ENCODE peak calls at places on chromosomes 3 and 15, in seven cellular contexts. A, S, T, Y, P, X and E are unnamed samples.

GRCh38 chr3:188266581-188267274 is 112.8 kb downstream of the LPP start:
- DNase-seq in Y (no peak), T (no peak), S (no peak), P (no peak), A (no peak), X (no peak), E (peak; percentile 86)

GRCh38 chr3:104632947-104633346 is 733.8 kb upstream of the ALCAM start:
- DNase-seq in S (no peak), T (no peak), X (no peak), Y (no peak), A (no peak), P (no peak), E (peak; percentile 17)

GRCh38 chr3:143000525-143000924 is 845 bp upstream of the U2SURP start:
- DNase-seq in S (no peak), Y (no peak), X (no peak), A (peak; percentile 25), P (peak; percentile 42), T (no peak), E (peak; percentile 43)

GRCh38 chr3:138051946-138052802 is 42.2 kb downstream of the CLDN18 start:
- DNase-seq in Y (no peak), X (no peak), T (peak; percentile 7), P (peak; percentile 39), A (peak; percentile 28), S (peak; percentile 12), E (peak; percentile 62)

GRCh38 chr3:85120879-85121278 is 162.1 kb downstream of the CADM2 start:
- DNase-seq in A (no peak), S (no peak), T (no peak), Y (no peak), X (no peak), P (no peak), E (no peak)

GRCh38 chr15:31442203-31443090 is 115.8 kb downstream of the KLF13 start:
- DNase-seq in S (no peak), T (peak; percentile 51), Y (no peak), X (no peak), A (no peak), P (no peak), E (peak; percentile 95)

GRCh38 chr3:73431136-73431933 is 193.4 kb downstream of the PDZRN3 start:
- DNase-seq in X (no peak), T (no peak), Y (no peak), A (no peak), P (no peak), S (no peak), E (no peak)

GRCh38 chr3:141485578-141486415 is 1.0 kb upstream of the RASA2 start:
- DNase-seq in Y (no peak), A (peak; percentile 25), T (peak; percentile 31), X (no peak), S (peak; percentile 12), P (peak; percentile 74), E (peak; percentile 76)

GRCh38 chr3:130276203-130276803 is 69.2 kb upstream of the COL6A5 start:
- DNase-seq in A (peak; percentile 24), T (peak; percentile 28), Y (no peak), P (peak; percentile 70), X (no peak), S (peak; percentile 23), E (peak; percentile 61)

GRCh38 chr3:14484741-14485140 is 55.4 kb downstream of the GRIP2 start:
- DNase-seq in P (no peak), X (no peak), A (no peak), T (no peak), S (no peak), Y (no peak), E (no peak)

GRCh38 chr3:128452120-128452519 is 14.6 kb downstream of the DNAJB8 start:
- DNase-seq in Y (no peak), X (no peak), P (no peak), T (no peak), S (no peak), A (no peak), E (no peak)

GRCh38 chr3:134001251-134001650 is 28.5 kb downstream of the SLCO2A1 start:
- DNase-seq in S (no peak), A (no peak), Y (no peak), X (no peak), P (no peak), T (no peak), E (no peak)

GRCh38 chr15:68512578-68512977 is 66.2 kb upstream of the CORO2B start:
- DNase-seq in A (no peak), P (no peak), Y (no peak), S (no peak), X (no peak), T (no peak), E (no peak)

GRCh38 chr3:171842864-171843511 is at the start of gene TMEM212:
- DNase-seq in Y (no peak), P (no peak), X (no peak), S (no peak), T (no peak), A (peak; percentile 88), E (peak; percentile 59)

GRCh38 chr3:106797461-106797860 is 579.8 kb upstream of the CCDC54 start:
- DNase-seq in A (no peak), X (no peak), P (no peak), Y (no peak), T (no peak), S (no peak), E (no peak)

DNA sequence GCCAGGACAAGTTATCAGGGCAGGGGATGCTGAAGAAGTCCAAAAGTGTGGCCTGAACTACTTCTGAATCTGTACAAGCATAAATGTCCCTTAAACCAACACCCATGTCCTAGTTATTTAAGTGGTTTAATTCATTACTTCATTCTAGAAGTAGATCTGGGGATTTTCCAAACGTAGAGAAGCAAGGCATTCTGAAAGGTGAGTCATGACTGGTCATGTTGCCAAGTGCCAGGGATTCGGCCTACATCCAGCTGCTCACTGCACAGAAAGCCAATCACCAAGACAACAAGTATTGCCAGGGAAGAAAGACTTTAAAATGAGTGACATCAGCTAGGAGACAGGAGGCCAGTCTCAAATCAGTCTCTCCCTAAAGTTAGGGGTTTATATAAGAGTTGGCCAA is 396.6 kb downstream of the GABRB3 start:
- DNase-seq in Y (no peak), X (no peak), A (no peak), P (no peak), S (no peak), T (no peak), E (no peak)
- H3K4me1 ChIP-seq in Y (no peaks in the 10 kb centered on the region), X (no peaks in the 10 kb centered on the region), A (no peaks in the 10 kb centered on the region), P (no peaks in the 10 kb centered on the region), S (no peaks in the 10 kb centered on the region), T (no peaks in the 10 kb centered on the region), E (no peaks in the 10 kb centered on the region)

GRCh38 chr3:5314897-5315296 is 127.4 kb downstream of the EDEM1 start:
- DNase-seq in T (no peak), Y (no peak), X (no peak), A (no peak), S (no peak), P (no peak), E (no peak)

GRCh38 chr3:5310509-5310908 is 123.0 kb downstream of the EDEM1 start:
- DNase-seq in P (peak; percentile 36), A (no peak), X (no peak), Y (no peak), T (no peak), S (no peak), E (no peak)

GRCh38 chr3:5309602-5310001 is 122.1 kb downstream of the EDEM1 start:
- DNase-seq in X (no peak), P (no peak), A (no peak), T (no peak), S (no peak), Y (no peak), E (no peak)

GRCh38 chr3:5309181-5309580 is 121.7 kb downstream of the EDEM1 start:
- DNase-seq in P (no peak), X (no peak), S (no peak), Y (no peak), A (no peak), T (no peak), E (peak; percentile 45)

DNA sequence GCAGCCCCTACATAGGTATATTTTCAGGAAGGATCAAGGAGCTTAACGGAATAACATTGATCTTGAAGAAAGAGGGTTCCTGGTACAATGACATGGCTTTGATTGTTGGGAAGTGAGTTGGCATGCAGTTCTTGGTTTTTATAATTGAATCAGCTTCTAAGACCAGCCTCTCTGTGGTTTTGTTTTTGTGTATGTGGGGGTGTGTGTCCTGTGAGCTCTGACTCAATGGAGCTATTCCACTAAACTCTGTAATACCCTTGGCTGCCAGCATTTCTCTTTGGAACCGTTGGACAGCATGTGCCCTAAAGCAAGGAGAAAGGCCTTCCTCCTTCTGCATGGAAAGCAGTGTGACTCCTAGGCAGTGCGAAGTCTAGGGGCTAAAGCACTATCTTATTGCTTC is 124.8 kb downstream of the EDEM1 start:
- DNase-seq in X (no peak), Y (no peak), S (no peak), P (no peak), T (no peak), A (no peak), E (no peak)
- TF ChIP-seq CEBPB in X (no peak), Y (no peak), S (no peak), P (no peak), T (no peak), A (no peak), E (no peak)

GRCh38 chr15:98666841-98667240 is 18.5 kb downstream of the IGF1R start:
- DNase-seq in T (no peak), X (no peak), S (no peak), A (no peak), P (no peak), Y (peak; percentile 30), E (no peak)

GRCh38 chr15:98667521-98668179 is 19.3 kb downstream of the IGF1R start:
- DNase-seq in P (no peak), S (no peak), A (no peak), Y (peak; percentile 55), X (no peak), T (no peak), E (no peak)

GRCh38 chr15:98671060-98672008 is 23.0 kb downstream of the IGF1R start:
- DNase-seq in X (no peak), T (no peak), Y (no peak), S (no peak), A (peak; percentile 95), P (no peak), E (peak; percentile 69)

GRCh38 chr15:98668566-98669308 is 20.4 kb downstream of the IGF1R start:
- DNase-seq in X (peak; percentile 38), S (peak; percentile 28), T (no peak), P (no peak), Y (no peak), A (no peak), E (peak; percentile 80)

DNA sequence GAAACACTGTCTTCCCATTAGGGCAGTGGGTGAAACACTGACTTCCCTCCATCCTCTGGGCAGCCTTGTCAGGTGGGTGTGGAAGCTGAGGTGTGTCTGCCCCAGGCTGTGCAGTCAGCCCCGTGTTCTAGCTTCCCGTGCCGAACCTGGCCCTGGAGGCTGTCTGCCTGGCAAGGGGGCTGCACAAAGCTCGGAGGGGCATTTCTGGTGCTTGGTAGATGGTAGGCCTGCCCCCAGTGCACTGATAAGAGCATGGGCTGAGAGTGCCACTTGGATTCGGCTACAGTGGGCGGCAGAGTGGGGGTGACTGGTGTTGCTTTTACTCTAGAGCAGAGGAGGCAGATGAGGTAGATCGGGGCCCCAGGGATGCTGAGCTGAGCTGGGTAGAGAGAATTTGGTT is 21.3 kb downstream of the IGF1R start:
- DNase-seq in P (no peak), A (no peak), T (no peak), S (no peak), Y (peak; percentile 45), X (no peak), E (no peak)
- H3K4me1 ChIP-seq in P (no peaks in the 10 kb centered on the region), A (peaks cover 100% of the 10 kb centered on the region), T (peaks cover 84% of the 10 kb centered on the region), S (peaks cover 16% of the 10 kb centered on the region), Y (peaks cover 28% of the 10 kb centered on the region), X (peaks cover 6% of the 10 kb centered on the region), E (peaks cover 46% of the 10 kb centered on the region)

DNA sequence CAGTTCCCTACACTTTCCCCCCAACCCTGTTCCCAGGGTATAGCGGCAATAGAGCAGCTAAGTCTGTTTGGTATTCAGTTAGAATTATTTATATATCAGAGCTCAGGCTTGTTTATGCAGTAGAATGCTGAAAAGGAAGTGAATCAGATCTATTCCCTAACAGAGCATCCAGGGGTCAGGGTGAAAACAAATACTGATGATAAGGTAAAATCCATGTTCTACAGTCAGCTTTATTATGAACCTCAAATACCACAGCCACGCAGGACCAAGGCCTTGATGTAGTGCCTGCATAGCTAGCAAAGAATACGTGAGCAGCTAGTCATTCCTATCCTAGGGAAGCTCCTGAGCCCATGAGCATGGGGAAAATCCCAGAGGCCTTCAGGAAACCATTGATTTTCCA is 229.7 kb upstream of the ICE2 start:
- DNase-seq in A (no peak), P (no peak), T (no peak), S (no peak), Y (no peak), X (no peak), E (peak; percentile 99)
- TF ChIP-seq CEBPB in A (no peak), P (no peak), T (no peak), S (no peak), Y (no peak), X (no peak), E (no peak)